ENCODE peak calls at places on chromosome 15, in six cellular contexts. One of them, this sample, is unnamed.

GRCh38 chr15:89177633-89178306 is 43.6 kb downstream of the RLBP1 start:
- DNase-seq in stimulated activated CD4-positive, alpha-beta T cell treated with anti-CD3 and anti-CD28 coated beads, Interleukin-2, amount 100 ng/mL, for 48 hours: peak; percentile 63
- DNase-seq in NCI-H2171: peak; percentile 54
- DNase-seq in GM23338: peak; percentile 87
- DNase-seq in T-helper 17 cell: peak; percentile 23
- DNase-seq in HFFc6: peak; percentile 70
- DNase-seq in this sample: peak; percentile 37

GRCh38 chr15:85494035-85494793 is 113.8 kb downstream of the AKAP13 start:
- DNase-seq in GM23338: no peak
- DNase-seq in stimulated activated CD4-positive, alpha-beta T cell treated with anti-CD3 and anti-CD28 coated beads, Interleukin-2, amount 100 ng/mL, for 48 hours: no peak
- DNase-seq in NCI-H2171: no peak
- DNase-seq in HFFc6: peak; percentile 94
- DNase-seq in T-helper 17 cell: no peak
- DNase-seq in this sample: peak; percentile 84

GRCh38 chr15:47283231-47283630 is 434.1 kb upstream of the SEMA6D start:
- DNase-seq in HFFc6: no peak
- DNase-seq in T-helper 17 cell: no peak
- DNase-seq in NCI-H2171: no peak
- DNase-seq in GM23338: no peak
- DNase-seq in stimulated activated CD4-positive, alpha-beta T cell treated with anti-CD3 and anti-CD28 coated beads, Interleukin-2, amount 100 ng/mL, for 48 hours: no peak
- DNase-seq in this sample: no peak

GRCh38 chr15:101381671-101382212 is 86.7 kb upstream of the SNRPA1 start:
- DNase-seq in HFFc6: no peak
- DNase-seq in NCI-H2171: no peak
- DNase-seq in T-helper 17 cell: no peak
- DNase-seq in GM23338: no peak
- DNase-seq in stimulated activated CD4-positive, alpha-beta T cell treated with anti-CD3 and anti-CD28 coated beads, Interleukin-2, amount 100 ng/mL, for 48 hours: no peak
- DNase-seq in this sample: no peak

GRCh38 chr15:28269097-28269496 is 52.9 kb downstream of the HERC2 start:
- DNase-seq in GM23338: no peak
- DNase-seq in T-helper 17 cell: no peak
- DNase-seq in stimulated activated CD4-positive, alpha-beta T cell treated with anti-CD3 and anti-CD28 coated beads, Interleukin-2, amount 100 ng/mL, for 48 hours: no peak
- DNase-seq in HFFc6: no peak
- DNase-seq in NCI-H2171: no peak
- DNase-seq in this sample: no peak

GRCh38 chr15:77862651-77863104 is 214.8 kb downstream of the TBC1D2B start:
- DNase-seq in HFFc6: no peak
- DNase-seq in GM23338: no peak
- DNase-seq in T-helper 17 cell: no peak
- DNase-seq in stimulated activated CD4-positive, alpha-beta T cell treated with anti-CD3 and anti-CD28 coated beads, Interleukin-2, amount 100 ng/mL, for 48 hours: no peak
- DNase-seq in NCI-H2171: no peak
- DNase-seq in this sample: no peak

GRCh38 chr15:47998523-47999113 is 122.2 kb upstream of the SLC24A5 start:
- DNase-seq in GM23338: no peak
- DNase-seq in HFFc6: no peak
- DNase-seq in stimulated activated CD4-positive, alpha-beta T cell treated with anti-CD3 and anti-CD28 coated beads, Interleukin-2, amount 100 ng/mL, for 48 hours: no peak
- DNase-seq in NCI-H2171: no peak
- DNase-seq in T-helper 17 cell: no peak
- DNase-seq in this sample: no peak

GRCh38 chr15:79219393-79220056 is 63.0 kb upstream of the ANKRD34C start:
- DNase-seq in HFFc6: no peak
- DNase-seq in NCI-H2171: no peak
- DNase-seq in GM23338: no peak
- DNase-seq in T-helper 17 cell: no peak
- DNase-seq in stimulated activated CD4-positive, alpha-beta T cell treated with anti-CD3 and anti-CD28 coated beads, Interleukin-2, amount 100 ng/mL, for 48 hours: no peak
- DNase-seq in this sample: no peak

GRCh38 chr15:89457086-89457485 is 39.3 kb downstream of the RHCG start:
- DNase-seq in T-helper 17 cell: no peak
- DNase-seq in stimulated activated CD4-positive, alpha-beta T cell treated with anti-CD3 and anti-CD28 coated beads, Interleukin-2, amount 100 ng/mL, for 48 hours: no peak
- DNase-seq in NCI-H2171: peak; percentile 6
- DNase-seq in GM23338: peak; percentile 74
- DNase-seq in HFFc6: peak; percentile 28
- DNase-seq in this sample: peak; percentile 37

GRCh38 chr15:100017140-100017539 is 283.9 kb upstream of the LYSMD4 start:
- DNase-seq in GM23338: no peak
- DNase-seq in HFFc6: no peak
- DNase-seq in T-helper 17 cell: no peak
- DNase-seq in stimulated activated CD4-positive, alpha-beta T cell treated with anti-CD3 and anti-CD28 coated beads, Interleukin-2, amount 100 ng/mL, for 48 hours: no peak
- DNase-seq in NCI-H2171: no peak
- DNase-seq in this sample: peak; percentile 92

GRCh38 chr15:68220967-68221366 is 8.6 kb downstream of the CLN6 start:
- DNase-seq in HFFc6: no peak
- DNase-seq in GM23338: no peak
- DNase-seq in stimulated activated CD4-positive, alpha-beta T cell treated with anti-CD3 and anti-CD28 coated beads, Interleukin-2, amount 100 ng/mL, for 48 hours: no peak
- DNase-seq in NCI-H2171: no peak
- DNase-seq in T-helper 17 cell: no peak
- DNase-seq in this sample: no peak

GRCh38 chr15:50134524-50135024 is 15.5 kb upstream of the ATP8B4 start:
- DNase-seq in GM23338: no peak
- DNase-seq in HFFc6: peak; percentile 91
- DNase-seq in stimulated activated CD4-positive, alpha-beta T cell treated with anti-CD3 and anti-CD28 coated beads, Interleukin-2, amount 100 ng/mL, for 48 hours: no peak
- DNase-seq in T-helper 17 cell: no peak
- DNase-seq in NCI-H2171: no peak
- DNase-seq in this sample: peak; percentile 65

GRCh38 chr15:45199136-45199810 is 11.5 kb upstream of the SHF start:
- DNase-seq in NCI-H2171: peak; percentile 77
- DNase-seq in stimulated activated CD4-positive, alpha-beta T cell treated with anti-CD3 and anti-CD28 coated beads, Interleukin-2, amount 100 ng/mL, for 48 hours: peak; percentile 22
- DNase-seq in HFFc6: no peak
- DNase-seq in GM23338: peak; percentile 46
- DNase-seq in T-helper 17 cell: peak; percentile 20
- DNase-seq in this sample: no peak

GRCh38 chr15:43920201-43920600 is 93.4 kb downstream of the WDR76 start:
- DNase-seq in GM23338: no peak
- DNase-seq in stimulated activated CD4-positive, alpha-beta T cell treated with anti-CD3 and anti-CD28 coated beads, Interleukin-2, amount 100 ng/mL, for 48 hours: no peak
- DNase-seq in T-helper 17 cell: no peak
- DNase-seq in NCI-H2171: no peak
- DNase-seq in HFFc6: no peak
- DNase-seq in this sample: peak; percentile 49

GRCh38 chr15:58472821-58473581 is 41.2 kb downstream of the LIPC start:
- DNase-seq in HFFc6: no peak
- DNase-seq in GM23338: no peak
- DNase-seq in stimulated activated CD4-positive, alpha-beta T cell treated with anti-CD3 and anti-CD28 coated beads, Interleukin-2, amount 100 ng/mL, for 48 hours: no peak
- DNase-seq in NCI-H2171: no peak
- DNase-seq in T-helper 17 cell: no peak
- DNase-seq in this sample: peak; percentile 42

GRCh38 chr15:94395626-94396025 is 164.3 kb downstream of the MCTP2 start:
- DNase-seq in NCI-H2171: no peak
- DNase-seq in T-helper 17 cell: no peak
- DNase-seq in GM23338: no peak
- DNase-seq in stimulated activated CD4-positive, alpha-beta T cell treated with anti-CD3 and anti-CD28 coated beads, Interleukin-2, amount 100 ng/mL, for 48 hours: no peak
- DNase-seq in HFFc6: peak; percentile 49
- DNase-seq in this sample: peak; percentile 13

GRCh38 chr15:34364041-34364440 is 3.0 kb downstream of the LPCAT4 start:
- DNase-seq in T-helper 17 cell: no peak
- DNase-seq in NCI-H2171: no peak
- DNase-seq in stimulated activated CD4-positive, alpha-beta T cell treated with anti-CD3 and anti-CD28 coated beads, Interleukin-2, amount 100 ng/mL, for 48 hours: no peak
- DNase-seq in HFFc6: no peak
- DNase-seq in GM23338: no peak
- DNase-seq in this sample: no peak

GRCh38 chr15:23420806-23421575 is 26.1 kb downstream of the GOLGA6L2 start:
- DNase-seq in NCI-H2171: no peak
- DNase-seq in GM23338: no peak
- DNase-seq in stimulated activated CD4-positive, alpha-beta T cell treated with anti-CD3 and anti-CD28 coated beads, Interleukin-2, amount 100 ng/mL, for 48 hours: no peak
- DNase-seq in HFFc6: no peak
- DNase-seq in T-helper 17 cell: no peak
- DNase-seq in this sample: no peak

GRCh38 chr15:90592144-90592887 is 62.6 kb downstream of the CRTC3 start:
- DNase-seq in stimulated activated CD4-positive, alpha-beta T cell treated with anti-CD3 and anti-CD28 coated beads, Interleukin-2, amount 100 ng/mL, for 48 hours: no peak
- DNase-seq in GM23338: no peak
- DNase-seq in HFFc6: peak; percentile 82
- DNase-seq in NCI-H2171: no peak
- DNase-seq in T-helper 17 cell: no peak
- DNase-seq in this sample: peak; percentile 79

GRCh38 chr15:42138968-42139386 is 17.5 kb downstream of the PLA2G4F start:
- DNase-seq in GM23338: no peak
- DNase-seq in NCI-H2171: no peak
- DNase-seq in T-helper 17 cell: peak; percentile 1
- DNase-seq in stimulated activated CD4-positive, alpha-beta T cell treated with anti-CD3 and anti-CD28 coated beads, Interleukin-2, amount 100 ng/mL, for 48 hours: no peak
- DNase-seq in HFFc6: no peak
- DNase-seq in this sample: no peak

GRCh38 chr15:74265046-74265639 is 29.0 kb downstream of the CCDC33 start:
- DNase-seq in GM23338: peak; percentile 96
- DNase-seq in T-helper 17 cell: no peak
- DNase-seq in stimulated activated CD4-positive, alpha-beta T cell treated with anti-CD3 and anti-CD28 coated beads, Interleukin-2, amount 100 ng/mL, for 48 hours: peak; percentile 6
- DNase-seq in HFFc6: no peak
- DNase-seq in NCI-H2171: no peak
- DNase-seq in this sample: no peak

GRCh38 chr15:101613130-101614000 is 38.8 kb downstream of the TM2D3 start:
- DNase-seq in NCI-H2171: peak; percentile 87
- DNase-seq in T-helper 17 cell: no peak
- DNase-seq in GM23338: no peak
- DNase-seq in HFFc6: peak; percentile 11
- DNase-seq in stimulated activated CD4-positive, alpha-beta T cell treated with anti-CD3 and anti-CD28 coated beads, Interleukin-2, amount 100 ng/mL, for 48 hours: no peak
- DNase-seq in this sample: no peak

GRCh38 chr15:97995881-97996603 is 35.5 kb downstream of the ARRDC4 start:
- DNase-seq in HFFc6: no peak
- DNase-seq in stimulated activated CD4-positive, alpha-beta T cell treated with anti-CD3 and anti-CD28 coated beads, Interleukin-2, amount 100 ng/mL, for 48 hours: no peak
- DNase-seq in T-helper 17 cell: no peak
- DNase-seq in GM23338: peak; percentile 61
- DNase-seq in NCI-H2171: no peak
- DNase-seq in this sample: peak; percentile 26

GRCh38 chr15:39315200-39315599 is 265.7 kb upstream of the THBS1 start:
- DNase-seq in T-helper 17 cell: no peak
- DNase-seq in NCI-H2171: peak; percentile 9
- DNase-seq in HFFc6: no peak
- DNase-seq in stimulated activated CD4-positive, alpha-beta T cell treated with anti-CD3 and anti-CD28 coated beads, Interleukin-2, amount 100 ng/mL, for 48 hours: no peak
- DNase-seq in GM23338: no peak
- DNase-seq in this sample: no peak

GRCh38 chr15:45157974-45158373 is 28.2 kb downstream of the DUOX1 start:
- DNase-seq in HFFc6: peak; percentile 64
- DNase-seq in NCI-H2171: no peak
- DNase-seq in stimulated activated CD4-positive, alpha-beta T cell treated with anti-CD3 and anti-CD28 coated beads, Interleukin-2, amount 100 ng/mL, for 48 hours: no peak
- DNase-seq in GM23338: peak; percentile 34
- DNase-seq in T-helper 17 cell: no peak
- DNase-seq in this sample: no peak

GRCh38 chr15:85109333-85109732 is 127.7 kb downstream of the PDE8A start:
- DNase-seq in HFFc6: no peak
- DNase-seq in T-helper 17 cell: no peak
- DNase-seq in GM23338: no peak
- DNase-seq in stimulated activated CD4-positive, alpha-beta T cell treated with anti-CD3 and anti-CD28 coated beads, Interleukin-2, amount 100 ng/mL, for 48 hours: no peak
- DNase-seq in NCI-H2171: no peak
- DNase-seq in this sample: no peak

GRCh38 chr15:48547305-48547704 is 98.2 kb downstream of the FBN1 start:
- DNase-seq in GM23338: no peak
- DNase-seq in stimulated activated CD4-positive, alpha-beta T cell treated with anti-CD3 and anti-CD28 coated beads, Interleukin-2, amount 100 ng/mL, for 48 hours: no peak
- DNase-seq in NCI-H2171: no peak
- DNase-seq in HFFc6: no peak
- DNase-seq in T-helper 17 cell: no peak
- DNase-seq in this sample: peak; percentile 39

GRCh38 chr15:28922712-28923012 is 36.9 kb downstream of the APBA2 start:
- DNase-seq in HFFc6: no peak
- DNase-seq in T-helper 17 cell: no peak
- DNase-seq in stimulated activated CD4-positive, alpha-beta T cell treated with anti-CD3 and anti-CD28 coated beads, Interleukin-2, amount 100 ng/mL, for 48 hours: no peak
- DNase-seq in NCI-H2171: no peak
- DNase-seq in GM23338: no peak
- DNase-seq in this sample: no peak

GRCh38 chr15:88744548-88745020 is 58.7 kb upstream of the ACAN start:
- DNase-seq in GM23338: peak; percentile 62
- DNase-seq in T-helper 17 cell: no peak
- DNase-seq in stimulated activated CD4-positive, alpha-beta T cell treated with anti-CD3 and anti-CD28 coated beads, Interleukin-2, amount 100 ng/mL, for 48 hours: no peak
- DNase-seq in HFFc6: no peak
- DNase-seq in NCI-H2171: no peak
- DNase-seq in this sample: no peak

GRCh38 chr15:33215941-33216872 is 21.7 kb upstream of the FMN1 start:
- DNase-seq in NCI-H2171: no peak
- DNase-seq in GM23338: peak; percentile 73
- DNase-seq in HFFc6: peak; percentile 33
- DNase-seq in T-helper 17 cell: no peak
- DNase-seq in stimulated activated CD4-positive, alpha-beta T cell treated with anti-CD3 and anti-CD28 coated beads, Interleukin-2, amount 100 ng/mL, for 48 hours: no peak
- DNase-seq in this sample: no peak

GRCh38 chr15:58584789-58585461 is 153.1 kb downstream of the LIPC start:
- DNase-seq in stimulated activated CD4-positive, alpha-beta T cell treated with anti-CD3 and anti-CD28 coated beads, Interleukin-2, amount 100 ng/mL, for 48 hours: no peak
- DNase-seq in GM23338: no peak
- DNase-seq in HFFc6: no peak
- DNase-seq in T-helper 17 cell: no peak
- DNase-seq in NCI-H2171: no peak
- DNase-seq in this sample: no peak

GRCh38 chr15:63466378-63467192 is 37.8 kb upstream of the USP3 start:
- DNase-seq in GM23338: peak; percentile 85
- DNase-seq in T-helper 17 cell: no peak
- DNase-seq in stimulated activated CD4-positive, alpha-beta T cell treated with anti-CD3 and anti-CD28 coated beads, Interleukin-2, amount 100 ng/mL, for 48 hours: no peak
- DNase-seq in NCI-H2171: peak; percentile 26
- DNase-seq in HFFc6: peak; percentile 46
- DNase-seq in this sample: peak; percentile 57

GRCh38 chr15:66592505-66593218 is 26.9 kb upstream of the LCTL start:
- DNase-seq in GM23338: no peak
- DNase-seq in T-helper 17 cell: no peak
- DNase-seq in HFFc6: no peak
- DNase-seq in NCI-H2171: no peak
- DNase-seq in stimulated activated CD4-positive, alpha-beta T cell treated with anti-CD3 and anti-CD28 coated beads, Interleukin-2, amount 100 ng/mL, for 48 hours: no peak
- DNase-seq in this sample: peak; percentile 85